ENCODE peak calls at places on chromosomes 4 and X, in four cellular contexts. One of them, this sample, is unnamed.
A peak's percentile ranks its signal among the peaks of the same experiment; 100 is the strongest.

GRCh38 chr4:173168396-173169177 is at the start of gene GALNT7:
- DNase-seq in astrocyte: peak; percentile 49
- DNase-seq in keratinocyte: no peak
- DNase-seq in fibroblast of lung: peak; percentile 71
- DNase-seq in this sample: peak; percentile 61

GRCh38 chr4:175784986-175785525 is 27.0 kb downstream of the GPM6A start:
- DNase-seq in astrocyte: peak; percentile 62
- DNase-seq in keratinocyte: no peak
- DNase-seq in fibroblast of lung: peak; percentile 66
- DNase-seq in this sample: no peak

GRCh38 chr4:123284166-123284565 is 112.4 kb upstream of the SPRY1 start:
- DNase-seq in astrocyte: peak; percentile 63
- DNase-seq in keratinocyte: no peak
- DNase-seq in fibroblast of lung: peak; percentile 71
- DNase-seq in this sample: no peak

GRCh38 chrX:40581333-40581910 is 652 bp downstream of the ATP6AP2 start:
- DNase-seq in astrocyte: peak; percentile 2
- DNase-seq in keratinocyte: no peak
- DNase-seq in fibroblast of lung: peak; percentile 4
- DNase-seq in this sample: peak; percentile 57

GRCh38 chrX:41293269-41293668 is 40.7 kb upstream of the DDX3X start:
- DNase-seq in astrocyte: no peak
- DNase-seq in keratinocyte: no peak
- DNase-seq in fibroblast of lung: no peak
- DNase-seq in this sample: no peak

GRCh38 chrX:17496407-17496806 is 121.4 kb downstream of the NHS start:
- DNase-seq in astrocyte: no peak
- DNase-seq in keratinocyte: no peak
- DNase-seq in fibroblast of lung: no peak
- DNase-seq in this sample: no peak

GRCh38 chr4:139214039-139214534 is 37.1 kb upstream of the ELF2 start:
- DNase-seq in astrocyte: no peak
- DNase-seq in keratinocyte: no peak
- DNase-seq in fibroblast of lung: no peak
- DNase-seq in this sample: no peak

GRCh38 chrX:940691-941090 is 271.8 kb downstream of the CRLF2 start:
- DNase-seq in astrocyte: no peak
- DNase-seq in keratinocyte: no peak
- DNase-seq in fibroblast of lung: no peak
- DNase-seq in this sample: no peak

GRCh38 chr4:121656269-121656641 is 40.5 kb downstream of the ANXA5 start:
- DNase-seq in astrocyte: peak; percentile 62
- DNase-seq in keratinocyte: peak; percentile 9
- DNase-seq in fibroblast of lung: peak; percentile 74
- DNase-seq in this sample: peak; percentile 69

GRCh38 chr4:72325215-72325614 is 243.8 kb downstream of the ADAMTS3 start:
- DNase-seq in astrocyte: no peak
- DNase-seq in keratinocyte: no peak
- DNase-seq in fibroblast of lung: no peak
- DNase-seq in this sample: peak; percentile 13

GRCh38 chr4:24094726-24095125 is 204.9 kb upstream of the PPARGC1A start:
- DNase-seq in astrocyte: peak; percentile 56
- DNase-seq in keratinocyte: no peak
- DNase-seq in fibroblast of lung: peak; percentile 59
- DNase-seq in this sample: no peak

GRCh38 chr4:182246401-182247205 is 3.4 kb downstream of the TENM3 start:
- DNase-seq in astrocyte: peak; percentile 76
- DNase-seq in keratinocyte: peak; percentile 56
- DNase-seq in fibroblast of lung: peak; percentile 82
- DNase-seq in this sample: no peak

GRCh38 chrX:141320801-141321200 is 78.5 kb upstream of the SPANXC start:
- DNase-seq in astrocyte: no peak
- DNase-seq in keratinocyte: no peak
- DNase-seq in fibroblast of lung: no peak
- DNase-seq in this sample: no peak

GRCh38 chr4:125461676-125462363 is 147.1 kb downstream of the FAT4 start:
- DNase-seq in astrocyte: no peak
- DNase-seq in keratinocyte: no peak
- DNase-seq in fibroblast of lung: no peak
- DNase-seq in this sample: no peak

GRCh38 chr4:75745192-75745591 is 20.8 kb downstream of the USO1 start:
- DNase-seq in astrocyte: peak; percentile 54
- DNase-seq in keratinocyte: peak; percentile 15
- DNase-seq in fibroblast of lung: peak; percentile 59
- DNase-seq in this sample: peak; percentile 87

GRCh38 chr4:76658231-76659102 is 223.4 kb downstream of the SHROOM3 start:
- DNase-seq in astrocyte: peak; percentile 94
- DNase-seq in keratinocyte: no peak
- DNase-seq in fibroblast of lung: peak; percentile 95
- DNase-seq in this sample: peak; percentile 81

GRCh38 chr4:4919926-4920325 is 60.5 kb downstream of the MSX1 start:
- DNase-seq in astrocyte: no peak
- DNase-seq in keratinocyte: no peak
- DNase-seq in fibroblast of lung: no peak
- DNase-seq in this sample: peak; percentile 91

GRCh38 chrX:39752820-39753219 is 344.9 kb downstream of the BCOR start:
- DNase-seq in astrocyte: no peak
- DNase-seq in keratinocyte: no peak
- DNase-seq in fibroblast of lung: no peak
- DNase-seq in this sample: no peak

GRCh38 chr4:150080875-150081274 is 2.6 kb downstream of the DCLK2 start:
- DNase-seq in astrocyte: no peak
- DNase-seq in keratinocyte: no peak
- DNase-seq in fibroblast of lung: no peak
- DNase-seq in this sample: no peak

GRCh38 chrX:119236599-119237525 is 777 bp downstream of the PGRMC1 start:
- DNase-seq in astrocyte: peak; percentile 78
- DNase-seq in keratinocyte: peak; percentile 26
- DNase-seq in fibroblast of lung: peak; percentile 82
- DNase-seq in this sample: peak; percentile 76

GRCh38 chrX:68808686-68809357 is 20.0 kb upstream of the EFNB1 start:
- DNase-seq in astrocyte: no peak
- DNase-seq in keratinocyte: no peak
- DNase-seq in fibroblast of lung: no peak
- DNase-seq in this sample: peak; percentile 28

GRCh38 chrX:47633671-47634590 is 4.2 kb upstream of the CFP start:
- DNase-seq in astrocyte: no peak
- DNase-seq in keratinocyte: no peak
- DNase-seq in fibroblast of lung: peak; percentile 7
- DNase-seq in this sample: no peak

GRCh38 chr4:22048326-22048725 is 99.8 kb upstream of the KCNIP4 start:
- DNase-seq in astrocyte: no peak
- DNase-seq in keratinocyte: no peak
- DNase-seq in fibroblast of lung: no peak
- DNase-seq in this sample: no peak

GRCh38 chrX:39242187-39242586 is 440.9 kb downstream of the MID1IP1 start:
- DNase-seq in astrocyte: peak; percentile 1
- DNase-seq in keratinocyte: no peak
- DNase-seq in fibroblast of lung: peak; percentile 2
- DNase-seq in this sample: peak; percentile 21

GRCh38 chr4:156732634-156733033 is 239.0 kb downstream of the PDGFC start:
- DNase-seq in astrocyte: no peak
- DNase-seq in keratinocyte: no peak
- DNase-seq in fibroblast of lung: no peak
- DNase-seq in this sample: peak; percentile 33

GRCh38 chr4:1235381-1236102 is 13.4 kb downstream of the CTBP1 start:
- DNase-seq in astrocyte: no peak
- DNase-seq in keratinocyte: no peak
- DNase-seq in fibroblast of lung: no peak
- DNase-seq in this sample: no peak

GRCh38 chr4:176425035-176425434 is 105.3 kb downstream of the SPCS3 start:
- DNase-seq in astrocyte: peak; percentile 78
- DNase-seq in keratinocyte: no peak
- DNase-seq in fibroblast of lung: peak; percentile 81
- DNase-seq in this sample: peak; percentile 56

DNA sequence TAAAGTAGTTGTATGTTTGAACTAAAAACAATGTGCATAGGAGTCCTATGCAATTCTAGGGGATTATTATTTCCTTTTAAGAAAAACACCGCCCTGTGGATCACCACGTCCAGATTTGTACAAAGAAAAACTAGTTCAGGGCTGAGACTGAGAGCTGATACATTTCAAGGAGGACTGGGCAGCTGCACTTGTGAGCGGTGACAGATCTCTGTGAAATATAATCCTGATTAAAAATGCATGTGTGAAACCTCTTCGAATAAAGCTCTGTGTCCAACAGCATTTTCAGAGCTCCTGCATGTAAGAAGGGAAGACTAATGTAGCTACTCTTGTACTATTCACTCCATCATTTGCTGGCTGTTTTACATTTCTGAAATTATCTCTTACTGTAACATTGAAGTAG is 365.9 kb upstream of the PITX2 start:
- DNase-seq in astrocyte: no peak
- DNase-seq in keratinocyte: no peak
- DNase-seq in fibroblast of lung: no peak
- DNase-seq in this sample: no peak
- H2AFZ ChIP-seq in astrocyte: no peak overlapping the region
- H2AFZ ChIP-seq in keratinocyte: no peak overlapping the region
- H2AFZ ChIP-seq in fibroblast of lung: no peak overlapping the region
- H2AFZ ChIP-seq in this sample: peak overlapping the region; percentile 42

GRCh38 chr4:153537493-153537960 is 71.4 kb downstream of the TMEM131L start:
- DNase-seq in astrocyte: no peak
- DNase-seq in keratinocyte: no peak
- DNase-seq in fibroblast of lung: no peak
- DNase-seq in this sample: no peak
- H3K79me2 ChIP-seq in astrocyte: no peaks in the 10 kb centered on the region
- H3K79me2 ChIP-seq in keratinocyte: no peaks in the 10 kb centered on the region
- H3K79me2 ChIP-seq in fibroblast of lung: no peaks in the 10 kb centered on the region
- H3K79me2 ChIP-seq in this sample: no peaks in the 10 kb centered on the region

GRCh38 chr4:113871080-113871479 is 108.4 kb downstream of the ARSJ start:
- DNase-seq in astrocyte: no peak
- DNase-seq in keratinocyte: no peak
- DNase-seq in fibroblast of lung: no peak
- DNase-seq in this sample: no peak
- TF ChIP-seq EZH2 in astrocyte: no peak
- TF ChIP-seq EZH2 in keratinocyte: no peak
- TF ChIP-seq EZH2 in fibroblast of lung: no peak
- TF ChIP-seq EZH2 in this sample: no peak

DNA sequence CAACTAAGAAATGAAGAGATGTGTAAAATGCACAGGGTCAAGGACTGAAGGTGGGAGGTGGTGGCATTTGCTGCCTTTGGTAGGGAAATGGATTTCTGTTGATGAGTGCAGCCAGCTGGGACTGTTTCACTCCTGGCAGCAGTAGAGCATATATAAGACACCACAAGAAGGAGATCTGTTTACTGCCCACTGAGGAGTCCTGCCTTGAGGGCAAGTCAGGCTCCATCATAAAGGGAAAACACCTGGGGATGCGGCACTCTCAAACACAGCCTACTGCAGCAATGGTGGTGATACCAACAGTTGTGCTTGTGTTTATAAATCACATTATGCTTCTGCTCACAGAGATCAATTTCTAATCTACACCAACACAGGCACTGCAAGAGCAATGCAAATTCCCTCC is 222.1 kb downstream of the TACR3 start:
- DNase-seq in astrocyte: no peak
- DNase-seq in keratinocyte: no peak
- DNase-seq in fibroblast of lung: no peak
- DNase-seq in this sample: peak; percentile 7
- H2AFZ ChIP-seq in astrocyte: no peak overlapping the region
- H2AFZ ChIP-seq in keratinocyte: no peak overlapping the region
- H2AFZ ChIP-seq in fibroblast of lung: no peak overlapping the region
- H2AFZ ChIP-seq in this sample: no peak overlapping the region

GRCh38 chr4:87071401-87071800 is 136.6 kb downstream of the AFF1 start:
- DNase-seq in astrocyte: no peak
- DNase-seq in keratinocyte: no peak
- DNase-seq in fibroblast of lung: no peak
- DNase-seq in this sample: no peak

GRCh38 chr4:87067120-87067885 is 132.5 kb downstream of the AFF1 start:
- DNase-seq in astrocyte: no peak
- DNase-seq in keratinocyte: no peak
- DNase-seq in fibroblast of lung: no peak
- DNase-seq in this sample: no peak

GRCh38 chr4:87068591-87069021 is 133.8 kb downstream of the AFF1 start:
- DNase-seq in astrocyte: no peak
- DNase-seq in keratinocyte: no peak
- DNase-seq in fibroblast of lung: no peak
- DNase-seq in this sample: no peak

GRCh38 chr4:87066403-87067119 is 131.8 kb downstream of the AFF1 start:
- DNase-seq in astrocyte: no peak
- DNase-seq in keratinocyte: no peak
- DNase-seq in fibroblast of lung: no peak
- DNase-seq in this sample: no peak

DNA sequence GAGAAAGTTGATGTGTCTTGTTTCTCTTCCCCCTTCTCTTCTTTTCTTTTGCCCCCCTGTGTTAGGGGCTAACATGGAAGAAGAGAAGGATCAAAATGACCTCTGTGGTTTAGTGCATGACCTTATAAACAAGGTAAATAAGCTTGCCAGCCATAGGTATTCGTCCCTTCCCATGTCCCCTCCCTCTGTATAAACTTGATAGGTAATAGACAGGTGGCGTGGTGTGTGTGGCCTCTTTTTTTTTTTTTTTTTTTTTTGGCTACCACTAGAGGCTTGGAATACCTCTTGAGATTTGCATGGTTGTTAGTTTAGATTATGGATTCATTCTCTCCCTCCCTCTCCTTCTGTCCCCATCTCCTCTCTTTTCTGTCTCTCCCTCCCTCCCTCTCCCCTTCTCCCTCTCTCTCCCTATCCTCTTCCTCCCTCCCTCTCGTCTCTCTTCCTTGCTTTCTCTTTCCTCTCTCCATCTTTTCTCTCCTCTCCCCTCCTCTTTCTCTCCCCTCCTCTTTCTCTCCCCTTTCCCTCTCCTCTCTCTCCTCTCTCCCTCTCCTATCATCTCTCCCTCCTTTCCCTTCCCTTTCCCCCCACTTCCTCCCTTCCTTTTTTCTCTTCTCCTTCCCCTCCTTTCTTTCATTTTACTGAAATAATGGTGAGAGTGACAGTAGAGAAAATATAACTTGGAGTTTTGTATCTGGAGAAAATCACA is 134.4 kb downstream of the AFF1 start:
- DNase-seq in astrocyte: no peak
- DNase-seq in keratinocyte: no peak
- DNase-seq in fibroblast of lung: no peak
- DNase-seq in this sample: no peak
- H3K79me2 ChIP-seq in astrocyte: peaks cover 7% of the 10 kb centered on the region
- H3K79me2 ChIP-seq in keratinocyte: peaks cover 7% of the 10 kb centered on the region
- H3K79me2 ChIP-seq in fibroblast of lung: peaks cover 3% of the 10 kb centered on the region
- H3K79me2 ChIP-seq in this sample: peaks cover 67% of the 10 kb centered on the region

GRCh38 chr4:64121803-64122202 is 287.4 kb downstream of the TECRL start:
- DNase-seq in astrocyte: no peak
- DNase-seq in keratinocyte: peak; percentile 1
- DNase-seq in fibroblast of lung: no peak
- DNase-seq in this sample: no peak

DNA sequence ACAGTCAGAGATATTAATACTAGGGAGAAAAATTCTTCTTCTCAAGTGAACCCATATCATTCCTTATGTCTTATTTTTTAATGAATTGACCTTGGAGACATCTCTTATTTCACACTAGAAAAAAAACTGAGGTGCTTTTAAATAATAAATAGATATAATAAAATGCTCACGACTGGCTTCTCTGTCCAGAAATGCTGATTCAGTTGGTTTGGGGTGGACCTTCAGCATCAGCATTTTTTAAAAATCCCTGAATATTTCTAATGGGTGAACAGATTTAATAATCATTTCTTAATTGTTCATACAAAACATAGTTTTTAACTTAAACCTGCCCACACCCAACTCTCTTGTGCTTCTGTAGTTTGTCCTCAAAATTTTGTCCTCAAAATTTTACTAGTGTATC is 283.9 kb downstream of the TECRL start:
- DNase-seq in astrocyte: no peak
- DNase-seq in keratinocyte: no peak
- DNase-seq in fibroblast of lung: no peak
- DNase-seq in this sample: no peak
- TF ChIP-seq EZH2 in astrocyte: no peak
- TF ChIP-seq EZH2 in keratinocyte: no peak
- TF ChIP-seq EZH2 in fibroblast of lung: no peak
- TF ChIP-seq EZH2 in this sample: no peak

This sample was measured in GM23248.